ENCODE peak calls at places on chromosomes 13 and 19, in eight cellular contexts. One of them, this sample, is unnamed.

GRCh38 chr19:8466018-8466417 is 21.2 kb downstream of the HNRNPM start:
- DNase-seq in adipocyte: peak; percentile 76
- DNase-seq in HT-29: no peak
- DNase-seq in iris pigment epithelial cell: peak; percentile 93
- DNase-seq in activated naive CD8-positive, alpha-beta T cell treated with anti-CD3 and anti-CD28 coated beads for 36 hours: no peak
- DNase-seq in progenitor cell of endocrine pancreas: no peak
- DNase-seq in hepatocyte: no peak
- DNase-seq in lower leg skin: no peak
- DNase-seq in this sample: peak; percentile 73

GRCh38 chr13:24203726-24204295 is 43.3 kb downstream of the SPATA13 start:
- DNase-seq in adipocyte: no peak
- DNase-seq in activated naive CD8-positive, alpha-beta T cell treated with anti-CD3 and anti-CD28 coated beads for 36 hours: no peak
- DNase-seq in lower leg skin: no peak
- DNase-seq in iris pigment epithelial cell: peak; percentile 20
- DNase-seq in hepatocyte: no peak
- DNase-seq in progenitor cell of endocrine pancreas: no peak
- DNase-seq in HT-29: no peak
- DNase-seq in this sample: no peak

GRCh38 chr13:95100525-95101121 is 200.6 kb downstream of the ABCC4 start:
- DNase-seq in HT-29: peak; percentile 90
- DNase-seq in adipocyte: peak; percentile 45
- DNase-seq in lower leg skin: no peak
- DNase-seq in hepatocyte: no peak
- DNase-seq in activated naive CD8-positive, alpha-beta T cell treated with anti-CD3 and anti-CD28 coated beads for 36 hours: no peak
- DNase-seq in iris pigment epithelial cell: no peak
- DNase-seq in progenitor cell of endocrine pancreas: no peak
- DNase-seq in this sample: no peak

GRCh38 chr13:76792680-76793334 is 93.4 kb downstream of the KCTD12 start:
- DNase-seq in hepatocyte: no peak
- DNase-seq in lower leg skin: peak; percentile 42
- DNase-seq in iris pigment epithelial cell: peak; percentile 90
- DNase-seq in HT-29: no peak
- DNase-seq in activated naive CD8-positive, alpha-beta T cell treated with anti-CD3 and anti-CD28 coated beads for 36 hours: no peak
- DNase-seq in progenitor cell of endocrine pancreas: no peak
- DNase-seq in adipocyte: peak; percentile 63
- DNase-seq in this sample: no peak

GRCh38 chr13:37029617-37030016 is 29.0 kb downstream of the EXOSC8 start:
- DNase-seq in lower leg skin: no peak
- DNase-seq in activated naive CD8-positive, alpha-beta T cell treated with anti-CD3 and anti-CD28 coated beads for 36 hours: no peak
- DNase-seq in iris pigment epithelial cell: peak; percentile 65
- DNase-seq in HT-29: no peak
- DNase-seq in adipocyte: peak; percentile 71
- DNase-seq in hepatocyte: no peak
- DNase-seq in progenitor cell of endocrine pancreas: no peak
- DNase-seq in this sample: peak; percentile 1

GRCh38 chr19:7933828-7934725 is 8.1 kb upstream of the CTXN1 start:
- DNase-seq in lower leg skin: no peak
- DNase-seq in hepatocyte: no peak
- DNase-seq in progenitor cell of endocrine pancreas: no peak
- DNase-seq in adipocyte: no peak
- DNase-seq in HT-29: no peak
- DNase-seq in activated naive CD8-positive, alpha-beta T cell treated with anti-CD3 and anti-CD28 coated beads for 36 hours: no peak
- DNase-seq in iris pigment epithelial cell: no peak
- DNase-seq in this sample: no peak

GRCh38 chr19:55437410-55437809 is 5.7 kb downstream of the SHISA7 start:
- DNase-seq in HT-29: peak; percentile 92
- DNase-seq in iris pigment epithelial cell: peak; percentile 69
- DNase-seq in hepatocyte: peak; percentile 83
- DNase-seq in progenitor cell of endocrine pancreas: peak; percentile 67
- DNase-seq in adipocyte: peak; percentile 75
- DNase-seq in activated naive CD8-positive, alpha-beta T cell treated with anti-CD3 and anti-CD28 coated beads for 36 hours: no peak
- DNase-seq in lower leg skin: no peak
- DNase-seq in this sample: no peak

GRCh38 chr19:22595422-22595821 is 38.7 kb upstream of the ZNF492 start:
- DNase-seq in adipocyte: no peak
- DNase-seq in activated naive CD8-positive, alpha-beta T cell treated with anti-CD3 and anti-CD28 coated beads for 36 hours: no peak
- DNase-seq in HT-29: no peak
- DNase-seq in hepatocyte: no peak
- DNase-seq in lower leg skin: no peak
- DNase-seq in iris pigment epithelial cell: no peak
- DNase-seq in progenitor cell of endocrine pancreas: no peak
- DNase-seq in this sample: no peak

GRCh38 chr19:50203281-50204080 is at the start of gene MYH14:
- DNase-seq in HT-29: peak; percentile 100
- DNase-seq in progenitor cell of endocrine pancreas: peak; percentile 93
- DNase-seq in hepatocyte: peak; percentile 96
- DNase-seq in iris pigment epithelial cell: peak; percentile 65
- DNase-seq in activated naive CD8-positive, alpha-beta T cell treated with anti-CD3 and anti-CD28 coated beads for 36 hours: peak; percentile 24
- DNase-seq in lower leg skin: peak; percentile 63
- DNase-seq in adipocyte: peak; percentile 3
- DNase-seq in this sample: no peak

GRCh38 chr13:34189946-34190345 is 372.0 kb downstream of the RFC3 start:
- DNase-seq in iris pigment epithelial cell: no peak
- DNase-seq in lower leg skin: no peak
- DNase-seq in progenitor cell of endocrine pancreas: no peak
- DNase-seq in adipocyte: no peak
- DNase-seq in hepatocyte: no peak
- DNase-seq in activated naive CD8-positive, alpha-beta T cell treated with anti-CD3 and anti-CD28 coated beads for 36 hours: no peak
- DNase-seq in HT-29: no peak
- DNase-seq in this sample: no peak

GRCh38 chr19:49340865-49341718 is 5.9 kb downstream of the CD37 start:
- DNase-seq in iris pigment epithelial cell: no peak
- DNase-seq in hepatocyte: no peak
- DNase-seq in HT-29: no peak
- DNase-seq in lower leg skin: no peak
- DNase-seq in adipocyte: no peak
- DNase-seq in progenitor cell of endocrine pancreas: no peak
- DNase-seq in activated naive CD8-positive, alpha-beta T cell treated with anti-CD3 and anti-CD28 coated beads for 36 hours: no peak
- DNase-seq in this sample: no peak

This sample was measured in AG04450.